ENCODE peak calls at places on chromosomes 7 and 10, in nine cellular contexts. One of them, this sample, is unnamed.

GRCh38 chr10:91378061-91378460 is 32.1 kb upstream of the HECTD2 start:
- DNase-seq in mucosa of descending colon: no peak
- DNase-seq in IMR-90: peak
- DNase-seq in fibroblast of lung: no peak
- DNase-seq in PC-3: peak
- DNase-seq in CD4-positive, CD25-positive, alpha-beta regulatory T cell: peak
- DNase-seq in DND-41: peak
- DNase-seq in fibroblast of mammary gland: no peak
- DNase-seq in transverse colon: no peak
- DNase-seq in this sample: peak

GRCh38 chr7:35004531-35005096 is 32.7 kb downstream of the DPY19L1 start:
- DNase-seq in mucosa of descending colon: no peak
- DNase-seq in IMR-90: peak
- DNase-seq in fibroblast of lung: peak
- DNase-seq in PC-3: peak
- DNase-seq in CD4-positive, CD25-positive, alpha-beta regulatory T cell: no peak
- DNase-seq in DND-41: no peak
- DNase-seq in fibroblast of mammary gland: peak
- DNase-seq in transverse colon: no peak
- DNase-seq in this sample: no peak

GRCh38 chr7:289209-289755 is 688 bp upstream of the FOXL3 start:
- DNase-seq in mucosa of descending colon: no peak
- DNase-seq in IMR-90: no peak
- DNase-seq in fibroblast of lung: no peak
- DNase-seq in PC-3: no peak
- DNase-seq in CD4-positive, CD25-positive, alpha-beta regulatory T cell: no peak
- DNase-seq in DND-41: no peak
- DNase-seq in fibroblast of mammary gland: no peak
- DNase-seq in transverse colon: no peak
- DNase-seq in this sample: no peak

GRCh38 chr7:35816514-35816913 is 15.7 kb downstream of the SEPTIN7 start:
- DNase-seq in mucosa of descending colon: no peak
- DNase-seq in IMR-90: no peak
- DNase-seq in fibroblast of lung: no peak
- DNase-seq in PC-3: no peak
- DNase-seq in CD4-positive, CD25-positive, alpha-beta regulatory T cell: no peak
- DNase-seq in DND-41: no peak
- DNase-seq in fibroblast of mammary gland: no peak
- DNase-seq in transverse colon: no peak
- DNase-seq in this sample: no peak

GRCh38 chr7:50092579-50093411 is at the start of gene ZPBP:
- DNase-seq in mucosa of descending colon: peak
- DNase-seq in IMR-90: peak
- DNase-seq in fibroblast of lung: peak
- DNase-seq in PC-3: peak
- DNase-seq in CD4-positive, CD25-positive, alpha-beta regulatory T cell: peak
- DNase-seq in DND-41: peak
- DNase-seq in fibroblast of mammary gland: peak
- DNase-seq in transverse colon: no peak
- DNase-seq in this sample: peak

GRCh38 chr7:87342231-87342630 is 3.2 kb upstream of the CROT start:
- DNase-seq in mucosa of descending colon: no peak
- DNase-seq in IMR-90: no peak
- DNase-seq in fibroblast of lung: no peak
- DNase-seq in PC-3: no peak
- DNase-seq in CD4-positive, CD25-positive, alpha-beta regulatory T cell: no peak
- DNase-seq in DND-41: no peak
- DNase-seq in fibroblast of mammary gland: no peak
- DNase-seq in transverse colon: no peak
- DNase-seq in this sample: no peak

GRCh38 chr7:28626629-28627262 is 214.4 kb downstream of the CREB5 start:
- DNase-seq in mucosa of descending colon: peak
- DNase-seq in IMR-90: peak
- DNase-seq in fibroblast of lung: peak
- DNase-seq in PC-3: peak
- DNase-seq in CD4-positive, CD25-positive, alpha-beta regulatory T cell: peak
- DNase-seq in DND-41: peak
- DNase-seq in fibroblast of mammary gland: peak
- DNase-seq in transverse colon: no peak
- DNase-seq in this sample: peak

GRCh38 chr10:17649052-17649451 is 5.1 kb downstream of the STAM start:
- DNase-seq in mucosa of descending colon: no peak
- DNase-seq in IMR-90: no peak
- DNase-seq in fibroblast of lung: no peak
- DNase-seq in PC-3: no peak
- DNase-seq in CD4-positive, CD25-positive, alpha-beta regulatory T cell: no peak
- DNase-seq in DND-41: no peak
- DNase-seq in fibroblast of mammary gland: no peak
- DNase-seq in transverse colon: no peak
- DNase-seq in this sample: no peak

GRCh38 chr7:36278767-36279171 is 110.9 kb upstream of the ANLN start:
- DNase-seq in mucosa of descending colon: no peak
- DNase-seq in IMR-90: peak
- DNase-seq in fibroblast of lung: peak
- DNase-seq in PC-3: peak
- DNase-seq in CD4-positive, CD25-positive, alpha-beta regulatory T cell: no peak
- DNase-seq in DND-41: no peak
- DNase-seq in fibroblast of mammary gland: peak
- DNase-seq in transverse colon: no peak
- DNase-seq in this sample: no peak

GRCh38 chr10:79292789-79293746 is 54.2 kb upstream of the PPIF start:
- DNase-seq in mucosa of descending colon: no peak
- DNase-seq in IMR-90: no peak
- DNase-seq in fibroblast of lung: no peak
- DNase-seq in PC-3: peak
- DNase-seq in CD4-positive, CD25-positive, alpha-beta regulatory T cell: no peak
- DNase-seq in DND-41: no peak
- DNase-seq in fibroblast of mammary gland: no peak
- DNase-seq in transverse colon: no peak
- DNase-seq in this sample: no peak

GRCh38 chr7:7653568-7654187 is 13.1 kb downstream of the UMAD1 start:
- DNase-seq in mucosa of descending colon: peak
- DNase-seq in IMR-90: no peak
- DNase-seq in fibroblast of lung: peak
- DNase-seq in PC-3: peak
- DNase-seq in CD4-positive, CD25-positive, alpha-beta regulatory T cell: no peak
- DNase-seq in DND-41: peak
- DNase-seq in fibroblast of mammary gland: peak
- DNase-seq in transverse colon: no peak
- DNase-seq in this sample: peak

GRCh38 chr7:150417239-150417638 is 33.2 kb upstream of the GIMAP8 start:
- DNase-seq in mucosa of descending colon: no peak
- DNase-seq in IMR-90: no peak
- DNase-seq in fibroblast of lung: no peak
- DNase-seq in PC-3: no peak
- DNase-seq in CD4-positive, CD25-positive, alpha-beta regulatory T cell: no peak
- DNase-seq in DND-41: peak
- DNase-seq in fibroblast of mammary gland: no peak
- DNase-seq in transverse colon: no peak
- DNase-seq in this sample: no peak

GRCh38 chr10:13758302-13758701 is 171.5 kb downstream of the PRPF18 start:
- DNase-seq in mucosa of descending colon: no peak
- DNase-seq in IMR-90: peak
- DNase-seq in fibroblast of lung: peak
- DNase-seq in PC-3: no peak
- DNase-seq in CD4-positive, CD25-positive, alpha-beta regulatory T cell: no peak
- DNase-seq in DND-41: no peak
- DNase-seq in fibroblast of mammary gland: peak
- DNase-seq in transverse colon: no peak
- DNase-seq in this sample: no peak

GRCh38 chr10:24255907-24256306 is 47.0 kb downstream of the KIAA1217 start:
- DNase-seq in mucosa of descending colon: no peak
- DNase-seq in IMR-90: no peak
- DNase-seq in fibroblast of lung: no peak
- DNase-seq in PC-3: peak
- DNase-seq in CD4-positive, CD25-positive, alpha-beta regulatory T cell: no peak
- DNase-seq in DND-41: peak
- DNase-seq in fibroblast of mammary gland: no peak
- DNase-seq in transverse colon: no peak
- DNase-seq in this sample: peak

GRCh38 chr7:11689096-11689495 is 142.9 kb downstream of the THSD7A start:
- DNase-seq in mucosa of descending colon: no peak
- DNase-seq in IMR-90: no peak
- DNase-seq in fibroblast of lung: no peak
- DNase-seq in PC-3: no peak
- DNase-seq in CD4-positive, CD25-positive, alpha-beta regulatory T cell: no peak
- DNase-seq in DND-41: no peak
- DNase-seq in fibroblast of mammary gland: no peak
- DNase-seq in transverse colon: no peak
- DNase-seq in this sample: no peak

GRCh38 chr7:30445770-30446169 is 32.8 kb downstream of the NOD1 start:
- DNase-seq in mucosa of descending colon: peak
- DNase-seq in IMR-90: peak
- DNase-seq in fibroblast of lung: peak
- DNase-seq in PC-3: no peak
- DNase-seq in CD4-positive, CD25-positive, alpha-beta regulatory T cell: peak
- DNase-seq in DND-41: peak
- DNase-seq in fibroblast of mammary gland: peak
- DNase-seq in transverse colon: peak
- DNase-seq in this sample: peak

GRCh38 chr7:66211429-66211828 is 6.3 kb downstream of the TPST1 start:
- DNase-seq in mucosa of descending colon: no peak
- DNase-seq in IMR-90: peak
- DNase-seq in fibroblast of lung: peak
- DNase-seq in PC-3: no peak
- DNase-seq in CD4-positive, CD25-positive, alpha-beta regulatory T cell: no peak
- DNase-seq in DND-41: no peak
- DNase-seq in fibroblast of mammary gland: peak
- DNase-seq in transverse colon: no peak
- DNase-seq in this sample: no peak

GRCh38 chr10:107576746-107577145 is 412.2 kb upstream of the SORCS1 start:
- DNase-seq in mucosa of descending colon: peak
- DNase-seq in IMR-90: no peak
- DNase-seq in fibroblast of lung: no peak
- DNase-seq in PC-3: peak
- DNase-seq in CD4-positive, CD25-positive, alpha-beta regulatory T cell: no peak
- DNase-seq in DND-41: no peak
- DNase-seq in fibroblast of mammary gland: no peak
- DNase-seq in transverse colon: no peak
- DNase-seq in this sample: no peak

GRCh38 chr10:33025910-33026309 is 67.9 kb upstream of the ITGB1 start:
- DNase-seq in mucosa of descending colon: no peak
- DNase-seq in IMR-90: no peak
- DNase-seq in fibroblast of lung: no peak
- DNase-seq in PC-3: no peak
- DNase-seq in CD4-positive, CD25-positive, alpha-beta regulatory T cell: no peak
- DNase-seq in DND-41: no peak
- DNase-seq in fibroblast of mammary gland: no peak
- DNase-seq in transverse colon: no peak
- DNase-seq in this sample: no peak

GRCh38 chr7:132934017-132934416 is 147.9 kb downstream of the CHCHD3 start:
- DNase-seq in mucosa of descending colon: no peak
- DNase-seq in IMR-90: no peak
- DNase-seq in fibroblast of lung: no peak
- DNase-seq in PC-3: no peak
- DNase-seq in CD4-positive, CD25-positive, alpha-beta regulatory T cell: no peak
- DNase-seq in DND-41: no peak
- DNase-seq in fibroblast of mammary gland: no peak
- DNase-seq in transverse colon: no peak
- DNase-seq in this sample: no peak

GRCh38 chr10:32600317-32600716 is 154.4 kb downstream of the CCDC7 start:
- DNase-seq in mucosa of descending colon: no peak
- DNase-seq in IMR-90: no peak
- DNase-seq in fibroblast of lung: no peak
- DNase-seq in PC-3: no peak
- DNase-seq in CD4-positive, CD25-positive, alpha-beta regulatory T cell: no peak
- DNase-seq in DND-41: no peak
- DNase-seq in fibroblast of mammary gland: no peak
- DNase-seq in transverse colon: no peak
- DNase-seq in this sample: no peak

GRCh38 chr7:70838292-70838907 is 293.5 kb upstream of the GALNT17 start:
- DNase-seq in mucosa of descending colon: no peak
- DNase-seq in IMR-90: no peak
- DNase-seq in fibroblast of lung: no peak
- DNase-seq in PC-3: no peak
- DNase-seq in CD4-positive, CD25-positive, alpha-beta regulatory T cell: no peak
- DNase-seq in DND-41: no peak
- DNase-seq in fibroblast of mammary gland: no peak
- DNase-seq in transverse colon: no peak
- DNase-seq in this sample: no peak

GRCh38 chr10:125023862-125024495 is 82.1 kb downstream of the ZRANB1 start:
- DNase-seq in mucosa of descending colon: peak
- DNase-seq in IMR-90: no peak
- DNase-seq in fibroblast of lung: no peak
- DNase-seq in PC-3: no peak
- DNase-seq in CD4-positive, CD25-positive, alpha-beta regulatory T cell: no peak
- DNase-seq in DND-41: no peak
- DNase-seq in fibroblast of mammary gland: no peak
- DNase-seq in transverse colon: peak
- DNase-seq in this sample: no peak

GRCh38 chr10:29860159-29860558 is 199.2 kb downstream of the JCAD start:
- DNase-seq in mucosa of descending colon: no peak
- DNase-seq in IMR-90: peak
- DNase-seq in fibroblast of lung: peak
- DNase-seq in PC-3: no peak
- DNase-seq in CD4-positive, CD25-positive, alpha-beta regulatory T cell: no peak
- DNase-seq in DND-41: peak
- DNase-seq in fibroblast of mammary gland: no peak
- DNase-seq in transverse colon: no peak
- DNase-seq in this sample: peak
- H3K4me3 ChIP-seq in mucosa of descending colon: no peak
- H3K4me3 ChIP-seq in IMR-90: no peak
- H3K4me3 ChIP-seq in fibroblast of lung: no peak
- H3K4me3 ChIP-seq in PC-3: no peak
- H3K4me3 ChIP-seq in CD4-positive, CD25-positive, alpha-beta regulatory T cell: no peak
- H3K4me3 ChIP-seq in DND-41: no peak
- H3K4me3 ChIP-seq in fibroblast of mammary gland: no peak
- H3K4me3 ChIP-seq in transverse colon: no peak
- H3K4me3 ChIP-seq in this sample: no peak

GRCh38 chr7:25852249-25852994 is 299.6 kb upstream of the NFE2L3 start:
- DNase-seq in mucosa of descending colon: peak
- DNase-seq in IMR-90: no peak
- DNase-seq in fibroblast of lung: peak
- DNase-seq in PC-3: no peak
- DNase-seq in CD4-positive, CD25-positive, alpha-beta regulatory T cell: no peak
- DNase-seq in DND-41: no peak
- DNase-seq in fibroblast of mammary gland: peak
- DNase-seq in transverse colon: peak
- DNase-seq in this sample: no peak
- H3K4me3 ChIP-seq in mucosa of descending colon: no peak
- H3K4me3 ChIP-seq in IMR-90: no peak
- H3K4me3 ChIP-seq in fibroblast of lung: no peak
- H3K4me3 ChIP-seq in PC-3: peak
- H3K4me3 ChIP-seq in CD4-positive, CD25-positive, alpha-beta regulatory T cell: no peak
- H3K4me3 ChIP-seq in DND-41: no peak
- H3K4me3 ChIP-seq in fibroblast of mammary gland: peak
- H3K4me3 ChIP-seq in transverse colon: no peak
- H3K4me3 ChIP-seq in this sample: no peak

GRCh38 chr10:129952771-129953489 is 11.1 kb downstream of the EBF3 start:
- DNase-seq in mucosa of descending colon: no peak
- DNase-seq in IMR-90: peak
- DNase-seq in fibroblast of lung: no peak
- DNase-seq in PC-3: no peak
- DNase-seq in CD4-positive, CD25-positive, alpha-beta regulatory T cell: no peak
- DNase-seq in DND-41: no peak
- DNase-seq in fibroblast of mammary gland: peak
- DNase-seq in transverse colon: no peak
- DNase-seq in this sample: no peak
- H3K4me3 ChIP-seq in mucosa of descending colon: no peak
- H3K4me3 ChIP-seq in IMR-90: no peak
- H3K4me3 ChIP-seq in fibroblast of lung: no peak
- H3K4me3 ChIP-seq in PC-3: no peak
- H3K4me3 ChIP-seq in CD4-positive, CD25-positive, alpha-beta regulatory T cell: no peak
- H3K4me3 ChIP-seq in DND-41: no peak
- H3K4me3 ChIP-seq in fibroblast of mammary gland: no peak
- H3K4me3 ChIP-seq in transverse colon: no peak
- H3K4me3 ChIP-seq in this sample: no peak

GRCh38 chr7:2037805-2038635 is 194.7 kb downstream of the MAD1L1 start:
- DNase-seq in mucosa of descending colon: peak
- DNase-seq in IMR-90: peak
- DNase-seq in fibroblast of lung: peak
- DNase-seq in PC-3: no peak
- DNase-seq in CD4-positive, CD25-positive, alpha-beta regulatory T cell: peak
- DNase-seq in DND-41: peak
- DNase-seq in fibroblast of mammary gland: peak
- DNase-seq in transverse colon: no peak
- DNase-seq in this sample: peak
- H3K4me3 ChIP-seq in mucosa of descending colon: no peak
- H3K4me3 ChIP-seq in IMR-90: peak
- H3K4me3 ChIP-seq in fibroblast of lung: peak
- H3K4me3 ChIP-seq in PC-3: no peak
- H3K4me3 ChIP-seq in CD4-positive, CD25-positive, alpha-beta regulatory T cell: peak
- H3K4me3 ChIP-seq in DND-41: no peak
- H3K4me3 ChIP-seq in fibroblast of mammary gland: peak
- H3K4me3 ChIP-seq in transverse colon: no peak
- H3K4me3 ChIP-seq in this sample: peak